ENCODE peak calls at places on chromosome 20, in six cellular contexts. P is H1, X is GM12878, G is HCT116, V is K562, B is HepG2. Y is an unnamed sample.

GRCh38 chr20:34290471-34290870 is 12.7 kb downstream of the AHCY start:
- DNase-seq in P (no peak), X (no peak), G (no peak), V (no peak), B (no peak), Y (no peak)

GRCh38 chr20:64006902-64007301 is 26.0 kb downstream of the PRPF6 start:
- DNase-seq in P (no peak), X (no peak), G (no peak), V (no peak), B (no peak), Y (no peak)

GRCh38 chr20:57476641-57477461 is 48.1 kb downstream of the CTCFL start:
- DNase-seq in P (no peak), X (no peak), G (no peak), V (no peak), B (no peak), Y (no peak)

GRCh38 chr20:54662064-54662463 is 186.7 kb downstream of the DOK5 start:
- DNase-seq in P (no peak), X (no peak), G (no peak), V (no peak), B (no peak), Y (peak; percentile 85)

GRCh38 chr20:31475032-31475431 is at the start of the genes DEFB124 and REM1:
- DNase-seq in P (no peak), X (no peak), G (no peak), V (no peak), B (no peak), Y (no peak)

GRCh38 chr20:22984611-22985010 is 50.5 kb upstream of the SSTR4 start:
- DNase-seq in P (no peak), X (no peak), G (no peak), V (no peak), B (no peak), Y (no peak)

GRCh38 chr20:51492167-51493092 is 50.1 kb downstream of the NFATC2 start:
- DNase-seq in P (no peak), X (no peak), G (no peak), V (peak; percentile 93), B (no peak), Y (no peak)

GRCh38 chr20:428658-429200 is 20.6 kb downstream of the RBCK1 start:
- DNase-seq in P (no peak), X (no peak), G (no peak), V (no peak), B (no peak), Y (no peak)

GRCh38 chr20:34415079-34415478 is 52.0 kb downstream of the ITCH start:
- DNase-seq in P (no peak), X (peak; percentile 39), G (no peak), V (no peak), B (no peak), Y (no peak)

GRCh38 chr20:33076662-33077398 is 2.6 kb upstream of the BPIFB4 start:
- DNase-seq in P (no peak), X (no peak), G (peak; percentile 35), V (no peak), B (peak; percentile 28), Y (no peak)

GRCh38 chr20:26163890-26164289 is 467.2 kb upstream of the ZNF337 start:
- DNase-seq in P (no peak), X (no peak), G (no peak), V (no peak), B (no peak), Y (no peak)

GRCh38 chr20:2745060-2745910 is 52.7 kb downstream of the EBF4 start:
- DNase-seq in P (no peak), X (no peak), G (no peak), V (no peak), B (no peak), Y (no peak)

GRCh38 chr20:39960522-39961420 is 728.3 kb downstream of the MAFB start:
- DNase-seq in P (no peak), X (no peak), G (no peak), V (no peak), B (no peak), Y (no peak)

GRCh38 chr20:11057624-11058023 is 383.8 kb upstream of the JAG1 start:
- DNase-seq in P (no peak), X (no peak), G (no peak), V (no peak), B (no peak), Y (no peak)

GRCh38 chr20:63381781-63382431 is 20.8 kb upstream of the CHRNA4 start:
- DNase-seq in P (no peak), X (no peak), G (no peak), V (peak; percentile 35), B (no peak), Y (no peak)

GRCh38 chr20:52812231-52812847 is 159.8 kb upstream of the TSHZ2 start:
- DNase-seq in P (no peak), X (no peak), G (no peak), V (peak; percentile 4), B (no peak), Y (no peak)

GRCh38 chr20:12823742-12824141 is 185.0 kb upstream of the SPTLC3 start:
- DNase-seq in P (no peak), X (no peak), G (no peak), V (no peak), B (no peak), Y (no peak)

GRCh38 chr20:45374966-45375365 is 3.2 kb downstream of the TP53TG5 start:
- DNase-seq in P (no peak), X (no peak), G (no peak), V (no peak), B (no peak), Y (no peak)

GRCh38 chr20:45840700-45841198 is 7.2 kb downstream of the SNX21 start:
- DNase-seq in P (no peak), X (no peak), G (no peak), V (no peak), B (no peak), Y (no peak)

GRCh38 chr20:48740714-48741113 is 87.1 kb downstream of the PREX1 start:
- DNase-seq in P (no peak), X (no peak), G (no peak), V (no peak), B (no peak), Y (no peak)

GRCh38 chr20:47956261-47956995 is 171.1 kb upstream of the SULF2 start:
- DNase-seq in P (no peak), X (no peak), G (no peak), V (no peak), B (no peak), Y (no peak)

GRCh38 chr20:39967806-39968205 is 721.2 kb downstream of the MAFB start:
- DNase-seq in P (no peak), X (no peak), G (no peak), V (no peak), B (no peak), Y (no peak)

GRCh38 chr20:20364747-20365558 is 3.0 kb upstream of the INSM1 start:
- DNase-seq in P (no peak), X (no peak), G (no peak), V (no peak), B (no peak), Y (no peak)

GRCh38 chr20:47733892-47734291 is 51.4 kb downstream of the SULF2 start:
- DNase-seq in P (no peak), X (no peak), G (no peak), V (no peak), B (no peak), Y (no peak)

GRCh38 chr20:33999025-33999629 is 5.4 kb downstream of the RALY start:
- DNase-seq in P (no peak), X (no peak), G (no peak), V (no peak), B (no peak), Y (no peak)

GRCh38 chr20:51456511-51457280 is 85.8 kb downstream of the NFATC2 start:
- DNase-seq in P (no peak), X (no peak), G (peak; percentile 88), V (peak; percentile 52), B (peak; percentile 78), Y (peak; percentile 33)

GRCh38 chr20:1134355-1134754 is 16.0 kb downstream of the PSMF1 start:
- DNase-seq in P (no peak), X (no peak), G (no peak), V (no peak), B (no peak), Y (no peak)

GRCh38 chr20:63270606-63271325 is 1.8 kb upstream of the ARFGAP1 start:
- DNase-seq in P (no peak), X (no peak), G (no peak), V (no peak), B (no peak), Y (no peak)

GRCh38 chr20:58453391-58453790 is 61.8 kb downstream of the APCDD1L start:
- DNase-seq in P (no peak), X (no peak), G (no peak), V (no peak), B (no peak), Y (no peak)

GRCh38 chr20:48866936-48867335 is 39.1 kb upstream of the PREX1 start:
- DNase-seq in P (no peak), X (no peak), G (no peak), V (no peak), B (no peak), Y (no peak)

GRCh38 chr20:44034965-44035635 is 120.4 kb downstream of the TOX2 start:
- DNase-seq in P (no peak), X (no peak), G (no peak), V (no peak), B (no peak), Y (no peak)
- H3K4me3 ChIP-seq in P (no peak overlapping the region), X (no peak overlapping the region), G (no peak overlapping the region), V (no peak overlapping the region), B (no peak overlapping the region), Y (no peak overlapping the region)

DNA sequence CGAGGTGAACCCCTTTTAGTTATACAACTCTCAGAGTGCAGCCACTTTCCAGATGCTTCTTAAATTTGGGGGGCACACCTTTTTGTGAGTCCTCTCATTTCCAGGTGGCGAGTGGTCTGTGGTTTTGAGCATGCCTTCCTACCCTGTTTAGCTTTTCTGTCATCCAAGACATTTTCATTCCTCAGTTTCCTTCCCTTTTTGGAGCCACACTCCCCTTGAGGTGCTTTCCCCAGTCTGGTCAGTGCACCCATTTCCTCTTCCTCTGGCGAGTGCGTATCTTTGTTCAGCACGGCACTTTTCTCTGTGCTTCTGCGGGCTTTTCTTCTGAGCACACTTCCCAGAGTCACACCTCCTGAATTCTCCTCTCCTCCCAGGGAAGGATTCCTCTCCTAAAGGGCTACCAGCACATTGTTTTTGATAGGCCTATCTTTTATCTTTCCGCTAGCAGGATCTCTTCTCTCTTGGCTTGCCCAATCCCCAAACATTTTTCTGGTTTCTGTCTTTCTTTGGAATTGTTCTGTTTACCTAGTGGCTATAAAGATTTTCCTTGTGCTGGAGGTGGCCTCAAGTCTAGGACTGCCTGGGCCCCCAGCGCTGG is 1.4 kb downstream of the PHF20 start:
- DNase-seq in P (no peak), X (peak; percentile 36), G (no peak), V (peak; percentile 63), B (no peak), Y (no peak)
- TF ChIP-seq ZNF274 in P (no peak), X (no peak), G (no peak), V (no peak), B (no peak), Y (no peak)

GRCh38 chr20:50381771-50382593 is 128.2 kb upstream of the PTPN1 start:
- DNase-seq in P (no peak), X (peak; percentile 30), G (no peak), V (no peak), B (no peak), Y (no peak)
- H3K4me3 ChIP-seq in P (no peak overlapping the region), X (no peak overlapping the region), G (no peak overlapping the region), V (no peak overlapping the region), B (no peak overlapping the region), Y (no peak overlapping the region)

DNA sequence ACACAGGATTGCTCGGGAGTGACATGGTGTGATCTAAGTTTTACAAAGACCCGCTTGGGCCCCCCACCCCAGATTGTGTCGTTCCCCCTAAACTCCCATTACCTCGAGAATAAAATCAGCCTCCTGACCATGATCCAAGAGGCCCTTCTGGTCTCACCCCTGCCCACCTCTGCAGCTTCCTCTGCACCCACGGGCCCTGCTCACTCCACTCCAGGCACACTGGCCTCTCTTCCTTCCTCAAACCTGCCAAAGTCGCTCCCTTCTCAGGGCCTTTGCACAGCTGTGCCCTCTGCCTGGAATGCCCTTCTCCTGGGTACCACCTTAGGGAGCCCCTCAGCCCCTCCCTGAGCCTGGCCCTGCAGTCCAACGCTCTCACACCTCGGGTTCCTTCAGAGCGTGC is 17.9 kb downstream of the TGM2 start:
- DNase-seq in P (no peak), X (no peak), G (no peak), V (no peak), B (no peak), Y (no peak)
- TF ChIP-seq ZNF274 in P (no peak), X (no peak), G (no peak), V (no peak), B (no peak), Y (no peak)

Y was measured in NT2/D1.